ENCODE peak calls at places on chromosome 6, in eight cellular contexts. P is B cell, K is right cardiac atrium, D is KBM-7, Y is OCI-LY7, M is NB4, B is GF-D8, A is ELR. U is an unnamed sample.

GRCh38 chr6:158303210-158303731 is 9.0 kb upstream of the TULP4 start:
- DNase-seq in B (no peak), Y (no peak), P (no peak), D (no peak), A (no peak), K (no peak), M (peak; percentile 14), U (peak; percentile 23)

GRCh38 chr6:89597988-89598387 is 40.6 kb downstream of the LYRM2 start:
- DNase-seq in K (no peak), D (peak; percentile 53), Y (peak; percentile 48), P (no peak), M (peak; percentile 73), A (peak; percentile 67), B (peak; percentile 29), U (peak; percentile 87)

GRCh38 chr6:105621564-105622175 is 218.8 kb upstream of the PREP start:
- DNase-seq in A (no peak), P (no peak), D (no peak), K (no peak), M (no peak), B (no peak), Y (no peak), U (no peak)

GRCh38 chr6:110990835-110991576 is 9.2 kb downstream of the RPF2 start:
- DNase-seq in Y (no peak), B (no peak), P (no peak), D (peak; percentile 11), K (no peak), A (no peak), M (no peak), U (no peak)

GRCh38 chr6:164106345-164106769 is 691.8 kb downstream of the QKI start:
- DNase-seq in D (peak; percentile 12), K (peak; percentile 80), Y (peak; percentile 24), A (peak; percentile 37), M (peak; percentile 43), B (no peak), P (no peak), U (no peak)

GRCh38 chr6:134235937-134236751 is 81.8 kb downstream of the SGK1 start:
- DNase-seq in K (no peak), A (peak; percentile 84), P (peak; percentile 55), Y (no peak), B (no peak), M (peak; percentile 79), D (peak; percentile 49), U (peak; percentile 90)

GRCh38 chr6:107706516-107706915 is 117.6 kb downstream of the SCML4 start:
- DNase-seq in B (no peak), P (no peak), Y (no peak), M (no peak), A (no peak), D (no peak), K (no peak), U (no peak)

GRCh38 chr6:72689107-72689954 is 67.5 kb downstream of the KCNQ5 start:
- DNase-seq in Y (peak; percentile 8), A (peak; percentile 17), K (no peak), P (no peak), D (no peak), M (peak; percentile 57), B (no peak), U (no peak)

GRCh38 chr6:5998741-5999687 is 7.7 kb downstream of the NRN1 start:
- DNase-seq in P (peak; percentile 54), M (no peak), D (no peak), A (no peak), K (peak; percentile 81), Y (no peak), B (no peak), U (no peak)

GRCh38 chr6:139597781-139598368 is 223.4 kb upstream of the CITED2 start:
- DNase-seq in Y (no peak), P (no peak), A (peak; percentile 85), D (no peak), B (peak; percentile 76), M (no peak), K (peak; percentile 90), U (peak; percentile 72)

GRCh38 chr6:133631421-133631820 is 257.5 kb upstream of the TCF21 start:
- DNase-seq in P (no peak), B (no peak), A (peak; percentile 82), D (no peak), Y (no peak), M (no peak), K (no peak), U (no peak)

GRCh38 chr6:168506460-168506859 is 65.5 kb downstream of the SMOC2 start:
- DNase-seq in P (no peak), D (no peak), A (no peak), M (no peak), Y (peak; percentile 23), B (no peak), K (no peak), U (no peak)

GRCh38 chr6:100691972-100692371 is 189.2 kb downstream of the ASCC3 start:
- DNase-seq in P (no peak), A (no peak), D (no peak), M (no peak), Y (no peak), B (no peak), K (no peak), U (no peak)

GRCh38 chr6:16544006-16544405 is 217.3 kb downstream of the ATXN1 start:
- DNase-seq in K (peak; percentile 79), P (no peak), B (no peak), M (no peak), A (no peak), Y (no peak), D (no peak), U (no peak)

GRCh38 chr6:99151634-99152344 is 197.7 kb downstream of the FAXC start:
- DNase-seq in B (no peak), D (peak; percentile 32), M (peak; percentile 49), Y (peak; percentile 45), K (peak; percentile 32), A (peak; percentile 53), P (no peak), U (peak; percentile 46)

GRCh38 chr6:29201966-29202365 is 31.3 kb downstream of the OR2J2 start:
- DNase-seq in K (no peak), Y (no peak), B (no peak), A (no peak), D (no peak), M (no peak), P (no peak), U (no peak)

GRCh38 chr6:46422619-46423018 is 68.6 kb downstream of the RCAN2 start:
- DNase-seq in B (no peak), K (no peak), Y (no peak), A (no peak), D (no peak), P (no peak), M (no peak), U (no peak)

GRCh38 chr6:6884193-6884627 is 223.6 kb upstream of the RREB1 start:
- DNase-seq in B (no peak), Y (no peak), A (no peak), M (peak; percentile 58), D (no peak), K (no peak), P (no peak), U (peak; percentile 38)

GRCh38 chr6:21915707-21916399 is 322.3 kb downstream of the SOX4 start:
- DNase-seq in P (no peak), B (no peak), Y (no peak), K (no peak), D (no peak), M (no peak), A (peak; percentile 12), U (peak; percentile 66)

GRCh38 chr6:149254241-149254640 is 63.3 kb upstream of the TAB2 start:
- DNase-seq in A (no peak), B (no peak), D (no peak), Y (no peak), K (no peak), M (no peak), P (no peak), U (no peak)

GRCh38 chr6:13454286-13455221 is 32.8 kb downstream of the GFOD1 start:
- DNase-seq in A (peak; percentile 26), B (peak; percentile 90), P (peak; percentile 41), D (peak; percentile 55), M (peak; percentile 87), K (peak; percentile 65), Y (peak; percentile 41), U (peak; percentile 12)

GRCh38 chr6:143536866-143537691 is 25.6 kb upstream of the FUCA2 start:
- DNase-seq in M (peak; percentile 91), K (peak; percentile 86), Y (no peak), D (peak; percentile 88), B (peak; percentile 41), P (peak; percentile 68), A (peak; percentile 81), U (peak; percentile 40)

GRCh38 chr6:38221236-38221635 is 401.7 kb downstream of the ZFAND3 start:
- DNase-seq in B (no peak), Y (no peak), K (no peak), A (no peak), M (no peak), D (no peak), P (no peak), U (no peak)

GRCh38 chr6:84685983-84686584 is 78.3 kb downstream of the TBX18 start:
- DNase-seq in A (peak; percentile 43), M (peak; percentile 54), Y (peak; percentile 27), B (no peak), K (no peak), D (peak; percentile 58), P (no peak), U (peak; percentile 8)

GRCh38 chr6:99425647-99426453 is 742 bp upstream of the PNISR start:
- DNase-seq in Y (peak; percentile 83), M (peak; percentile 96), B (peak; percentile 90), K (peak; percentile 90), D (peak; percentile 95), P (peak; percentile 12), A (peak; percentile 95), U (peak; percentile 66)

GRCh38 chr6:93825950-93826349 is 406.6 kb upstream of the EPHA7 start:
- DNase-seq in K (no peak), B (no peak), A (no peak), P (no peak), D (no peak), M (no peak), Y (no peak), U (no peak)

GRCh38 chr6:82129814-82130213 is 117.7 kb downstream of the IBTK start:
- DNase-seq in K (no peak), D (no peak), P (no peak), Y (no peak), B (no peak), M (no peak), A (no peak), U (no peak)

U was measured in bronchial epithelial cell.